ENCODE peak calls at places on chromosomes 1 and 21, in ten cellular contexts. L is AG04449; Y is naive thymus-derived CD8-positive, alpha-beta T cell; J is activated CD8-positive, alpha-beta memory T cell treated with anti-CD3 and anti-CD28 coated beads for 48 hours; W is astrocyte of the spinal cord; H is psoas muscle; C is tibial nerve; F is stimulated activated CD4-positive, alpha-beta T cell treated with anti-CD3 and anti-CD28 coated beads, Interleukin-4, amount 100 ng/mL, for 48 hours; X is stromal cell of bone marrow; U is pulmonary artery endothelial cell. G is an unnamed sample.

GRCh38 chr1:248359415-248359814 is 2.0 kb upstream of the OR2T4 start:
- DNase-seq in L (no peak), Y (no peak), J (no peak), W (no peak), H (no peak), C (no peak), F (no peak), X (no peak), U (no peak), G (no peak)

GRCh38 chr1:152697701-152698600 is at the start of gene LCE2A:
- DNase-seq in L (no peak), Y (no peak), J (no peak), W (no peak), H (no peak), C (no peak), F (no peak), X (no peak), U (no peak), G (no peak)

GRCh38 chr1:64834734-64835133 is 89.9 kb downstream of the RAVER2 start:
- DNase-seq in L (peak), Y (no peak), J (no peak), W (peak), H (no peak), C (no peak), F (no peak), X (peak), U (no peak), G (peak)

GRCh38 chr21:18298228-18298627 is 53.6 kb downstream of the CHODL start:
- DNase-seq in L (no peak), Y (no peak), J (no peak), W (no peak), H (no peak), C (no peak), F (no peak), X (no peak), U (no peak), G (no peak)

GRCh38 chr1:156889802-156890585 is 3.5 kb upstream of the PEAR1 start:
- DNase-seq in L (no peak), Y (peak), J (no peak), W (peak), H (peak), C (peak), F (peak), X (peak), U (peak), G (peak)

GRCh38 chr1:184030433-184031126 is 6.9 kb downstream of the COLGALT2 start:
- DNase-seq in L (no peak), Y (no peak), J (no peak), W (no peak), H (no peak), C (no peak), F (no peak), X (no peak), U (no peak), G (no peak)

GRCh38 chr1:25117233-25117823 is 115.0 kb downstream of the SYF2 start:
- DNase-seq in L (no peak), Y (no peak), J (no peak), W (no peak), H (no peak), C (no peak), F (no peak), X (no peak), U (no peak), G (no peak)

GRCh38 chr1:44713321-44713781 is 17.6 kb downstream of the RNU5D-1 start:
- DNase-seq in L (no peak), Y (no peak), J (no peak), W (no peak), H (no peak), C (no peak), F (no peak), X (no peak), U (no peak), G (no peak)

GRCh38 chr1:242139437-242139836 is 140.5 kb upstream of the MAP1LC3C start:
- DNase-seq in L (no peak), Y (no peak), J (no peak), W (no peak), H (no peak), C (no peak), F (no peak), X (no peak), U (no peak), G (no peak)

GRCh38 chr1:179230721-179231120 is 1.2 kb upstream of the ABL2 start:
- DNase-seq in L (no peak), Y (no peak), J (no peak), W (no peak), H (no peak), C (no peak), F (no peak), X (no peak), U (no peak), G (no peak)

GRCh38 chr1:245270063-245270462 is 115.3 kb downstream of the KIF26B start:
- DNase-seq in L (no peak), Y (no peak), J (no peak), W (no peak), H (no peak), C (no peak), F (no peak), X (no peak), U (no peak), G (no peak)

GRCh38 chr1:205530116-205530515 is 25.6 kb downstream of the CDK18 start:
- DNase-seq in L (no peak), Y (no peak), J (no peak), W (no peak), H (peak), C (no peak), F (no peak), X (no peak), U (no peak), G (no peak)

GRCh38 chr1:37482796-37483744 is 8.7 kb downstream of the ZC3H12A start:
- DNase-seq in L (no peak), Y (no peak), J (no peak), W (no peak), H (no peak), C (no peak), F (no peak), X (no peak), U (no peak), G (no peak)

GRCh38 chr1:109547412-109548320 is 749 bp upstream of the GNAI3 start:
- DNase-seq in L (no peak), Y (no peak), J (no peak), W (no peak), H (peak), C (no peak), F (peak), X (no peak), U (no peak), G (peak)

GRCh38 chr1:36177589-36178463 is 21.9 kb downstream of the MAP7D1 start:
- DNase-seq in L (no peak), Y (no peak), J (no peak), W (no peak), H (no peak), C (no peak), F (no peak), X (no peak), U (no peak), G (no peak)

GRCh38 chr1:31041529-31041928 is 24.0 kb downstream of the PUM1 start:
- DNase-seq in L (no peak), Y (no peak), J (no peak), W (no peak), H (no peak), C (no peak), F (no peak), X (no peak), U (no peak), G (no peak)

GRCh38 chr1:226158983-226159382 is 27.6 kb downstream of the ACBD3 start:
- DNase-seq in L (no peak), Y (no peak), J (no peak), W (no peak), H (no peak), C (no peak), F (no peak), X (no peak), U (no peak), G (no peak)

GRCh38 chr1:13892671-13893325 is 192.8 kb downstream of the PRDM2 start:
- DNase-seq in L (no peak), Y (no peak), J (no peak), W (no peak), H (no peak), C (no peak), F (no peak), X (no peak), U (no peak), G (no peak)

GRCh38 chr1:96971849-96972602 is 250.4 kb downstream of the PTBP2 start:
- DNase-seq in L (no peak), Y (no peak), J (no peak), W (peak), H (no peak), C (no peak), F (no peak), X (no peak), U (no peak), G (peak)

GRCh38 chr1:234530641-234531040 is 51.7 kb upstream of the TARBP1 start:
- DNase-seq in L (no peak), Y (no peak), J (no peak), W (no peak), H (no peak), C (no peak), F (no peak), X (no peak), U (no peak), G (no peak)

GRCh38 chr1:25643962-25644361 is 27.4 kb downstream of the MAN1C1 start:
- DNase-seq in L (no peak), Y (no peak), J (no peak), W (no peak), H (no peak), C (no peak), F (no peak), X (no peak), U (no peak), G (no peak)

GRCh38 chr1:101520302-101520701 is 283.5 kb downstream of the S1PR1 start:
- DNase-seq in L (no peak), Y (peak), J (no peak), W (peak), H (no peak), C (no peak), F (no peak), X (peak), U (peak), G (peak)

GRCh38 chr1:67726224-67726623 is 41.2 kb downstream of the GADD45A start:
- DNase-seq in L (no peak), Y (no peak), J (no peak), W (no peak), H (no peak), C (no peak), F (no peak), X (no peak), U (peak), G (peak)

GRCh38 chr1:62800825-62801306 is 16.9 kb downstream of the ATG4C start:
- DNase-seq in L (no peak), Y (no peak), J (no peak), W (no peak), H (no peak), C (no peak), F (no peak), X (no peak), U (no peak), G (peak)

GRCh38 chr21:41589620-41590175 is 81.7 kb upstream of the TMPRSS2 start:
- DNase-seq in L (no peak), Y (no peak), J (no peak), W (no peak), H (no peak), C (no peak), F (no peak), X (no peak), U (no peak), G (no peak)

GRCh38 chr1:201758508-201759050 is 70.4 kb upstream of the IPO9 start:
- DNase-seq in L (no peak), Y (no peak), J (no peak), W (peak), H (no peak), C (no peak), F (no peak), X (no peak), U (no peak), G (no peak)

GRCh38 chr1:210464519-210465039 is 135.9 kb downstream of the HHAT start:
- DNase-seq in L (no peak), Y (no peak), J (no peak), W (peak), H (no peak), C (no peak), F (no peak), X (no peak), U (no peak), G (peak)

GRCh38 chr1:41492341-41492848 is 7.9 kb upstream of the EDN2 start:
- DNase-seq in L (no peak), Y (no peak), J (no peak), W (no peak), H (peak), C (no peak), F (peak), X (no peak), U (no peak), G (peak)

GRCh38 chr1:180590889-180591288 is 32.1 kb downstream of the OVAAL start:
- DNase-seq in L (no peak), Y (no peak), J (no peak), W (no peak), H (no peak), C (no peak), F (no peak), X (no peak), U (no peak), G (no peak)

GRCh38 chr1:11858968-11859871 is 475 bp upstream of the NPPB start:
- DNase-seq in L (no peak), Y (peak), J (no peak), W (peak), H (peak), C (no peak), F (peak), X (no peak), U (no peak), G (peak)

G was measured in fibroblast of lung.